ENCODE peak calls at places on chromosomes 16 and 17, in four cellular contexts. One of them, this sample, is unnamed.

GRCh38 chr16:89843409-89844350 is 15.4 kb downstream of the SPIRE2 start:
- DNase-seq in COR-L47: no peak
- DNase-seq in activated CD4-positive, CD25-positive, alpha-beta regulatory T cell: no peak
- DNase-seq in SJSA1: no peak
- DNase-seq in this sample: no peak

GRCh38 chr16:12323007-12323699 is 346.6 kb downstream of the SNX29 start:
- DNase-seq in COR-L47: no peak
- DNase-seq in activated CD4-positive, CD25-positive, alpha-beta regulatory T cell: peak; percentile 25
- DNase-seq in SJSA1: no peak
- DNase-seq in this sample: no peak

GRCh38 chr16:67326472-67327309 is at the start of the genes KCTD19 and LRRC36:
- DNase-seq in COR-L47: no peak
- DNase-seq in activated CD4-positive, CD25-positive, alpha-beta regulatory T cell: peak; percentile 14
- DNase-seq in SJSA1: no peak
- DNase-seq in this sample: peak; percentile 57

GRCh38 chr17:50532452-50533024 is at the start of gene EPN3:
- DNase-seq in COR-L47: no peak
- DNase-seq in activated CD4-positive, CD25-positive, alpha-beta regulatory T cell: no peak
- DNase-seq in SJSA1: no peak
- DNase-seq in this sample: no peak

GRCh38 chr17:20095366-20096080 is 86.4 kb downstream of the SPECC1 start:
- DNase-seq in COR-L47: no peak
- DNase-seq in activated CD4-positive, CD25-positive, alpha-beta regulatory T cell: no peak
- DNase-seq in SJSA1: peak; percentile 11
- DNase-seq in this sample: peak; percentile 63

GRCh38 chr17:32120086-32120485 is 22.2 kb upstream of the RHOT1 start:
- DNase-seq in COR-L47: peak; percentile 56
- DNase-seq in activated CD4-positive, CD25-positive, alpha-beta regulatory T cell: no peak
- DNase-seq in SJSA1: no peak
- DNase-seq in this sample: no peak

GRCh38 chr17:41935641-41936040 is 5.2 kb downstream of the ODAD4 start:
- DNase-seq in COR-L47: no peak
- DNase-seq in activated CD4-positive, CD25-positive, alpha-beta regulatory T cell: no peak
- DNase-seq in SJSA1: no peak
- DNase-seq in this sample: no peak

GRCh38 chr16:88686439-88687253 is at the start of gene SNAI3:
- DNase-seq in COR-L47: peak; percentile 82
- DNase-seq in activated CD4-positive, CD25-positive, alpha-beta regulatory T cell: peak; percentile 74
- DNase-seq in SJSA1: no peak
- DNase-seq in this sample: no peak

GRCh38 chr17:81189670-81190530 is 23.9 kb upstream of the AATK start:
- DNase-seq in COR-L47: no peak
- DNase-seq in activated CD4-positive, CD25-positive, alpha-beta regulatory T cell: no peak
- DNase-seq in SJSA1: no peak
- DNase-seq in this sample: no peak

GRCh38 chr16:65838001-65838400 is 528.5 kb upstream of the CDH5 start:
- DNase-seq in COR-L47: no peak
- DNase-seq in activated CD4-positive, CD25-positive, alpha-beta regulatory T cell: no peak
- DNase-seq in SJSA1: no peak
- DNase-seq in this sample: no peak

GRCh38 chr17:81397314-81398169 is 2.3 kb downstream of the BAHCC1 start:
- DNase-seq in COR-L47: peak; percentile 60
- DNase-seq in activated CD4-positive, CD25-positive, alpha-beta regulatory T cell: no peak
- DNase-seq in SJSA1: peak; percentile 90
- DNase-seq in this sample: no peak

GRCh38 chr17:50170662-50171370 is 5.0 kb downstream of the SGCA start:
- DNase-seq in COR-L47: no peak
- DNase-seq in activated CD4-positive, CD25-positive, alpha-beta regulatory T cell: no peak
- DNase-seq in SJSA1: no peak
- DNase-seq in this sample: no peak

GRCh38 chr17:61235821-61236197 is 163.8 kb upstream of the TBX2 start:
- DNase-seq in COR-L47: no peak
- DNase-seq in activated CD4-positive, CD25-positive, alpha-beta regulatory T cell: no peak
- DNase-seq in SJSA1: peak; percentile 64
- DNase-seq in this sample: no peak

This sample was measured in NCI-H1694.